ENCODE peak calls at places on chromosomes 16 and 17, in four cellular contexts. One of them, this sample, is unnamed.

GRCh38 chr17:43917016-43917347 is 9.6 kb upstream of the MPP2 start:
- ATAC-seq in activated CD8-positive, alpha-beta memory T cell treated with anti-CD3 and anti-CD28 coated beads, Interleukin-2, amount 10 ng/mL, durations not matched to agents 7 days and 5 days: no peak
- ATAC-seq in stimulated activated naive B cell treated with anti-CD40 and anti-IgM and Interleukin-4, amounts not matched to agents 10 μg/mL and 1 μg/mL and 100 μg/mL, for 72 hours: peak; percentile 56
- ATAC-seq in Right ventricle myocardium superior: no peak
- ATAC-seq in this sample: no peak

GRCh38 chr17:40607641-40608040 is 40.0 kb downstream of the SMARCE1 start:
- ATAC-seq in Right ventricle myocardium superior: no peak
- ATAC-seq in stimulated activated naive B cell treated with anti-CD40 and anti-IgM and Interleukin-4, amounts not matched to agents 10 μg/mL and 1 μg/mL and 100 μg/mL, for 72 hours: no peak
- ATAC-seq in activated CD8-positive, alpha-beta memory T cell treated with anti-CD3 and anti-CD28 coated beads, Interleukin-2, amount 10 ng/mL, durations not matched to agents 7 days and 5 days: peak; percentile 37
- ATAC-seq in this sample: no peak

GRCh38 chr17:52756739-52757138 is 598.2 kb upstream of the CA10 start:
- ATAC-seq in stimulated activated naive B cell treated with anti-CD40 and anti-IgM and Interleukin-4, amounts not matched to agents 10 μg/mL and 1 μg/mL and 100 μg/mL, for 72 hours: no peak
- ATAC-seq in activated CD8-positive, alpha-beta memory T cell treated with anti-CD3 and anti-CD28 coated beads, Interleukin-2, amount 10 ng/mL, durations not matched to agents 7 days and 5 days: no peak
- ATAC-seq in Right ventricle myocardium superior: no peak
- ATAC-seq in this sample: no peak

GRCh38 chr16:3106205-3106928 is 6.0 kb upstream of the ZNF205 start:
- ATAC-seq in activated CD8-positive, alpha-beta memory T cell treated with anti-CD3 and anti-CD28 coated beads, Interleukin-2, amount 10 ng/mL, durations not matched to agents 7 days and 5 days: peak; percentile 95
- ATAC-seq in Right ventricle myocardium superior: peak; percentile 98
- ATAC-seq in stimulated activated naive B cell treated with anti-CD40 and anti-IgM and Interleukin-4, amounts not matched to agents 10 μg/mL and 1 μg/mL and 100 μg/mL, for 72 hours: peak; percentile 94
- ATAC-seq in this sample: peak; percentile 98

GRCh38 chr16:48101069-48101674 is 54.6 kb downstream of the ABCC12 start:
- ATAC-seq in Right ventricle myocardium superior: no peak
- ATAC-seq in stimulated activated naive B cell treated with anti-CD40 and anti-IgM and Interleukin-4, amounts not matched to agents 10 μg/mL and 1 μg/mL and 100 μg/mL, for 72 hours: no peak
- ATAC-seq in activated CD8-positive, alpha-beta memory T cell treated with anti-CD3 and anti-CD28 coated beads, Interleukin-2, amount 10 ng/mL, durations not matched to agents 7 days and 5 days: peak; percentile 36
- ATAC-seq in this sample: peak; percentile 41

GRCh38 chr16:68605746-68606145 is 39.4 kb upstream of the CDH3 start:
- ATAC-seq in stimulated activated naive B cell treated with anti-CD40 and anti-IgM and Interleukin-4, amounts not matched to agents 10 μg/mL and 1 μg/mL and 100 μg/mL, for 72 hours: no peak
- ATAC-seq in Right ventricle myocardium superior: no peak
- ATAC-seq in activated CD8-positive, alpha-beta memory T cell treated with anti-CD3 and anti-CD28 coated beads, Interleukin-2, amount 10 ng/mL, durations not matched to agents 7 days and 5 days: no peak
- ATAC-seq in this sample: peak; percentile 12

GRCh38 chr16:1434644-1435592 is 4.0 kb downstream of the PERCC1 start:
- ATAC-seq in activated CD8-positive, alpha-beta memory T cell treated with anti-CD3 and anti-CD28 coated beads, Interleukin-2, amount 10 ng/mL, durations not matched to agents 7 days and 5 days: no peak
- ATAC-seq in stimulated activated naive B cell treated with anti-CD40 and anti-IgM and Interleukin-4, amounts not matched to agents 10 μg/mL and 1 μg/mL and 100 μg/mL, for 72 hours: no peak
- ATAC-seq in Right ventricle myocardium superior: no peak
- ATAC-seq in this sample: no peak

GRCh38 chr17:59914274-59914854 is 21.4 kb downstream of the RPS6KB1 start:
- ATAC-seq in Right ventricle myocardium superior: peak; percentile 59
- ATAC-seq in stimulated activated naive B cell treated with anti-CD40 and anti-IgM and Interleukin-4, amounts not matched to agents 10 μg/mL and 1 μg/mL and 100 μg/mL, for 72 hours: peak; percentile 60
- ATAC-seq in activated CD8-positive, alpha-beta memory T cell treated with anti-CD3 and anti-CD28 coated beads, Interleukin-2, amount 10 ng/mL, durations not matched to agents 7 days and 5 days: peak; percentile 64
- ATAC-seq in this sample: no peak